ENCODE peak calls at places on chromosomes 5 and 9, in seven cellular contexts. U is HCT116, B is K562, C is HepG2, Z is SK-N-SH, H is GM12878, D is H1. L is an unnamed sample.

GRCh38 chr9:134769084-134769455 is 111.5 kb upstream of the FCN2 start:
- DNase-seq in C (no peak), Z (peak), H (no peak), B (no peak), U (no peak), D (no peak), L (peak)

GRCh38 chr5:9724707-9725106 is 94.6 kb upstream of the TAS2R1 start:
- DNase-seq in U (no peak), Z (no peak), C (no peak), H (no peak), B (no peak), D (no peak), L (no peak)

GRCh38 chr9:20948703-20949102 is 82.7 kb downstream of the HACD4 start:
- DNase-seq in D (no peak), B (no peak), Z (no peak), H (no peak), C (no peak), U (no peak), L (no peak)

GRCh38 chr5:135492319-135492626 is 40.1 kb upstream of the TIFAB start:
- DNase-seq in D (no peak), C (no peak), H (no peak), B (no peak), U (no peak), Z (no peak), L (no peak)

GRCh38 chr9:96340707-96341106 is 38.7 kb upstream of the HSD17B3 start:
- DNase-seq in H (no peak), U (no peak), B (no peak), Z (no peak), C (peak), D (no peak), L (no peak)

GRCh38 chr9:805151-805550 is 36.3 kb upstream of the DMRT1 start:
- DNase-seq in B (no peak), Z (no peak), D (no peak), U (no peak), H (no peak), C (no peak), L (no peak)

GRCh38 chr9:354453-354852 is 139.8 kb downstream of the DOCK8 start:
- DNase-seq in C (no peak), B (no peak), D (no peak), Z (no peak), H (no peak), U (no peak), L (no peak)

GRCh38 chr9:131635912-131636311 is 90.6 kb downstream of the PRRT1B start:
- DNase-seq in C (no peak), D (no peak), B (no peak), Z (no peak), H (no peak), U (no peak), L (no peak)

GRCh38 chr5:10503321-10503720 is 60.5 kb upstream of the ANKRD33B start:
- DNase-seq in H (no peak), B (no peak), D (no peak), Z (no peak), C (no peak), U (no peak), L (no peak)

GRCh38 chr5:51382759-51383493 is at the start of gene ISL1:
- DNase-seq in C (no peak), H (no peak), Z (peak), B (peak), D (peak), U (peak), L (no peak)

GRCh38 chr9:34097865-34098264 is 28.6 kb downstream of the DCAF12 start:
- DNase-seq in H (peak), B (no peak), Z (no peak), U (no peak), D (no peak), C (no peak), L (no peak)

GRCh38 chr5:88786789-88787188 is 96.2 kb downstream of the MEF2C start:
- DNase-seq in C (no peak), U (no peak), B (no peak), D (no peak), H (no peak), Z (no peak), L (no peak)
- TF ChIP-seq JUND in C (no peak), U (no peak), B (no peak), D (no peak), H (no peak), Z (no peak), L (no peak)

GRCh38 chr5:127094161-127094560 is 20.9 kb upstream of the C5orf63 start:
- DNase-seq in C (no peak), U (no peak), H (no peak), B (no peak), Z (no peak), D (no peak), L (no peak)
- TF ChIP-seq JUND in C (no peak), U (no peak), H (no peak), B (no peak), Z (no peak), D (no peak), L (no peak)

DNA sequence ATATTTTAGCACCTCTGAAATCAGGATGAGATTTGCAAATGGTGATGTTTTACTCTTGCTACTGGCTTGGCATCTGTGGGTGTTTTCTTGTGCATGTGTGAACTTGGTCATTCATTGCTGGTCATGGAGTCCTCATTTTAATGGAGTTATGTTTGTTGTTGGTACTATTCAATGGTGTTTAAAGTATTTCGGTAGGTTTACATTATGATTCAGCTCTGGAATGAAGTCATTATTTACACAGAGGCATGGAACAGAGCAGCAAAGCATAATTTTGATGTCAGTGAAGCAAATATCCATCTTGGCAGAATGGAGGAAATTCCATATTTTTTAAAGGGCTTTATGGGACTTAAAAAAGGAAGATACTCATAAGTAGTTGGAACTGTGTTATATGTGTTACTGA is 147.5 kb downstream of the ACTBL2 start:
- DNase-seq in H (no peak), U (no peak), Z (no peak), C (peak), B (no peak), D (no peak), L (peak)
- TF ChIP-seq JUND in H (no peak), U (no peak), Z (no peak), C (no peak), B (no peak), D (no peak), L (peak)

DNA sequence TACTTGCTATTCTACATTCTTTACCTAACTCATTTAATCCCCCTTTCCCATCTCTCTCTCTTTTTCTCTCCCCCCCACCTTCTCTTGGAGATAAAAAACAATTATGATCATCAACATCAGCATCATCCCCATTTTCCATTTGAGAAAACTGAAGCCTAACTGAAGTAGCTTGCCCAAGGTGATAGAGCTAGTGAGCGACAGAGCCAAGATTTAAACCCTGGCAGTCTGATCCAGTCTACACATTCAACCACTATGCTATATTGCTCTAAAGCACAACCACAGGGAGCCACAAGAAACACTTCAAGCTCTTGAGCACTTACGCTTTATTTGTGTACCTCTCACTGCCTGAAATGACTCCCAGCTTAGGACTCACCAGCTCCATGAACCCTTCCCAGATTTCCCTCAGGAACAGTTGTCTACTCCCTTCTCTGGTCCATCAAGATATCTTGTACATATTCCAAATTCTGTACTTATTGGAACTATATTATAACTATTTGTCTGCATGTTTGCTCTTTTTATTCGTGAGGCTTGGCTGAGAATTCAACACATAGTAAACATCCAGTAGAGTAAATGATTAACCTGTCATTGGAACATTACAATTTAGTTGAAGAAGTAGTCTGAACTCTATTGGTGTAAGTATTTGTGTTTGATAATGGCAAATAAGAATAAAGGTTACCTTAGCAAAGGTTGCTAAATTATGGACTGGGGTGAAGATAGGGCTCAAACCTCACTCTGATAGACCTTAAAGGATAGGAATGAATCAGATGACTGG is 164.8 kb downstream of the EFNA5 start:
- DNase-seq in Z (no peak), H (no peak), C (no peak), U (no peak), B (no peak), D (no peak), L (no peak)
- TF ChIP-seq JUND in Z (no peak), H (no peak), C (no peak), U (no peak), B (no peak), D (no peak), L (no peak)

DNA sequence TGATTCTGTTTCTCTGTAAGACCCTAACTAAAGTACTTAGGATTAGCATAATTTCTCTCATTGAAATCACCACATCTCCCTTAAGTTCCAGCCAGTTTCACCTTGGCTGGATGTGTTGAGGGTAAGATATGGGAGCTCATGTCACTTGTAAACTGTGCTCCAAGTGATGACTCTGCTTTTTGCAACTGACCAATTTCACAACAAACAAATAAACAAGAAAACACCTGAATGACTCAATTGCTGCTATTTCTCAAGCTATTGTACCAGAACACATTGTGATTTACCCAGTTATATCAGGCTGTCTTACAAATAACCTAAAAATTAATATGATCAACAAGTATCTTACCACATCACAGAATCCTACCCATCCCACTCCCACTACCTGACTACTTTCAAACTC is 379.1 kb upstream of the KIF2A start:
- DNase-seq in B (no peak), C (no peak), H (no peak), U (no peak), D (no peak), Z (no peak), L (no peak)
- TF ChIP-seq JUND in B (no peak), C (no peak), H (no peak), U (no peak), D (no peak), Z (no peak), L (no peak)

DNA sequence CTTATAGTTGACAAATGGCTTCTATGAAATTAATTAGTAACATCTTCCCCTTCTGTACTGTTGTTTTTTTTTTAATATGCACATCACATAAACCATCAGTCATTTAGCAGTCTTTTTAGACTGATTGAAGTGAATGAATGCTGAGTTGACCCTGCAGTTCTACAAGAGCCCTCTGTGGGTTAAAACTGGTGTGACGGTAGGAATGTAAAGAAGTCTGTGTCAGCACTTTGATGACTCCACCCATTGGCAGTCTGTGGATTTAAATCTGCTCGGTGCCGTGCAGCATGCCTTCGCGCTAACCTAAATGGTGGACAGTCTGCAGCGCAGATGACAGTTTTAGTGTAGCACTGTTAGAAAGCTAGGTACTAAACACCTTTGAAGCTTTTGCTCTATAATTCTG is 3.1 kb downstream of the GTF3C4 start:
- DNase-seq in B (peak), C (peak), Z (peak), H (no peak), U (no peak), D (no peak), L (peak)
- TF ChIP-seq JUND in B (no peak), C (no peak), Z (no peak), H (no peak), U (no peak), D (no peak), L (no peak)

L was measured in T47D.